ENCODE peak calls at places on chromosomes 12 and 14, in five cellular contexts. One of them, this sample, is unnamed.

GRCh38 chr14:91317381-91318313 is 73.1 kb upstream of the GPR68 start:
- DNase-seq in kidney: peak
- DNase-seq in mucosa of descending colon: peak
- DNase-seq in astrocyte of the spinal cord: no peak
- DNase-seq in right atrium auricular region: peak
- DNase-seq in this sample: peak

GRCh38 chr12:31204995-31205582 is 120.9 kb downstream of the SINHCAF start:
- DNase-seq in kidney: no peak
- DNase-seq in mucosa of descending colon: no peak
- DNase-seq in astrocyte of the spinal cord: peak
- DNase-seq in right atrium auricular region: no peak
- DNase-seq in this sample: peak

GRCh38 chr14:96497586-96497985 is 4.6 kb upstream of the PAPOLA start:
- DNase-seq in kidney: no peak
- DNase-seq in mucosa of descending colon: no peak
- DNase-seq in astrocyte of the spinal cord: no peak
- DNase-seq in right atrium auricular region: no peak
- DNase-seq in this sample: no peak

GRCh38 chr14:81859071-81859470 is 325.4 kb upstream of the SEL1L start:
- DNase-seq in kidney: no peak
- DNase-seq in mucosa of descending colon: no peak
- DNase-seq in astrocyte of the spinal cord: no peak
- DNase-seq in right atrium auricular region: no peak
- DNase-seq in this sample: no peak

GRCh38 chr12:115011703-115012102 is 327.7 kb upstream of the TBX3 start:
- DNase-seq in kidney: no peak
- DNase-seq in mucosa of descending colon: no peak
- DNase-seq in astrocyte of the spinal cord: no peak
- DNase-seq in right atrium auricular region: no peak
- DNase-seq in this sample: no peak

GRCh38 chr12:81294325-81295190 is 216.7 kb downstream of the ACSS3 start:
- DNase-seq in kidney: no peak
- DNase-seq in mucosa of descending colon: no peak
- DNase-seq in astrocyte of the spinal cord: no peak
- DNase-seq in right atrium auricular region: no peak
- DNase-seq in this sample: no peak

GRCh38 chr12:58919271-58920101 is 818 bp downstream of the LRIG3 start:
- DNase-seq in kidney: no peak
- DNase-seq in mucosa of descending colon: peak
- DNase-seq in astrocyte of the spinal cord: peak
- DNase-seq in right atrium auricular region: no peak
- DNase-seq in this sample: peak

GRCh38 chr12:83389237-83389996 is 702.7 kb downstream of the TMTC2 start:
- DNase-seq in kidney: no peak
- DNase-seq in mucosa of descending colon: peak
- DNase-seq in astrocyte of the spinal cord: no peak
- DNase-seq in right atrium auricular region: no peak
- DNase-seq in this sample: no peak

GRCh38 chr12:49901026-49901425 is 2.7 kb downstream of the FAIM2 start:
- DNase-seq in kidney: peak
- DNase-seq in mucosa of descending colon: no peak
- DNase-seq in astrocyte of the spinal cord: no peak
- DNase-seq in right atrium auricular region: no peak
- DNase-seq in this sample: no peak

GRCh38 chr12:132827763-132828703 is 636 bp downstream of the GOLGA3 start:
- DNase-seq in kidney: peak
- DNase-seq in mucosa of descending colon: peak
- DNase-seq in astrocyte of the spinal cord: peak
- DNase-seq in right atrium auricular region: no peak
- DNase-seq in this sample: peak

GRCh38 chr12:102811125-102811737 is 105.8 kb downstream of the PAH start:
- DNase-seq in kidney: no peak
- DNase-seq in mucosa of descending colon: no peak
- DNase-seq in astrocyte of the spinal cord: no peak
- DNase-seq in right atrium auricular region: no peak
- DNase-seq in this sample: no peak

GRCh38 chr14:71408362-71409035 is 501.2 kb downstream of the PCNX1 start:
- DNase-seq in kidney: no peak
- DNase-seq in mucosa of descending colon: no peak
- DNase-seq in astrocyte of the spinal cord: no peak
- DNase-seq in right atrium auricular region: no peak
- DNase-seq in this sample: no peak

GRCh38 chr12:108234155-108234554 is 105.0 kb downstream of the CMKLR1 start:
- DNase-seq in kidney: no peak
- DNase-seq in mucosa of descending colon: no peak
- DNase-seq in astrocyte of the spinal cord: no peak
- DNase-seq in right atrium auricular region: no peak
- DNase-seq in this sample: no peak

GRCh38 chr12:15474766-15475165 is 152.5 kb downstream of the PTPRO start:
- DNase-seq in kidney: no peak
- DNase-seq in mucosa of descending colon: no peak
- DNase-seq in astrocyte of the spinal cord: no peak
- DNase-seq in right atrium auricular region: no peak
- DNase-seq in this sample: no peak

GRCh38 chr14:47179906-47180305 is 495.5 kb downstream of the MDGA2 start:
- DNase-seq in kidney: no peak
- DNase-seq in mucosa of descending colon: no peak
- DNase-seq in astrocyte of the spinal cord: no peak
- DNase-seq in right atrium auricular region: no peak
- DNase-seq in this sample: no peak

GRCh38 chr14:95504135-95505029 is 12.1 kb downstream of the SYNE3 start:
- DNase-seq in kidney: no peak
- DNase-seq in mucosa of descending colon: no peak
- DNase-seq in astrocyte of the spinal cord: peak
- DNase-seq in right atrium auricular region: no peak
- DNase-seq in this sample: no peak

GRCh38 chr14:35403085-35403396 is 1.5 kb downstream of the NFKBIA start:
- DNase-seq in kidney: peak
- DNase-seq in mucosa of descending colon: peak
- DNase-seq in astrocyte of the spinal cord: peak
- DNase-seq in right atrium auricular region: no peak
- DNase-seq in this sample: peak

GRCh38 chr12:89949457-89950195 is 241.0 kb upstream of the ATP2B1 start:
- DNase-seq in kidney: no peak
- DNase-seq in mucosa of descending colon: no peak
- DNase-seq in astrocyte of the spinal cord: peak
- DNase-seq in right atrium auricular region: no peak
- DNase-seq in this sample: peak

GRCh38 chr12:132432721-132433577 is 57.0 kb upstream of the FBRSL1 start:
- DNase-seq in kidney: no peak
- DNase-seq in mucosa of descending colon: no peak
- DNase-seq in astrocyte of the spinal cord: no peak
- DNase-seq in right atrium auricular region: no peak
- DNase-seq in this sample: no peak

GRCh38 chr12:106764738-106765137 is 9.7 kb upstream of the RIC8B start:
- DNase-seq in kidney: no peak
- DNase-seq in mucosa of descending colon: no peak
- DNase-seq in astrocyte of the spinal cord: no peak
- DNase-seq in right atrium auricular region: no peak
- DNase-seq in this sample: peak

GRCh38 chr14:61260939-61261776 is 20.0 kb downstream of the TMEM30B start:
- DNase-seq in kidney: no peak
- DNase-seq in mucosa of descending colon: no peak
- DNase-seq in astrocyte of the spinal cord: peak
- DNase-seq in right atrium auricular region: no peak
- DNase-seq in this sample: peak

GRCh38 chr14:97564334-97564733 is 767.2 kb downstream of the VRK1 start:
- DNase-seq in kidney: no peak
- DNase-seq in mucosa of descending colon: no peak
- DNase-seq in astrocyte of the spinal cord: no peak
- DNase-seq in right atrium auricular region: no peak
- DNase-seq in this sample: no peak

GRCh38 chr12:7091171-7091570 is 1.1 kb downstream of the C1R start:
- DNase-seq in kidney: no peak
- DNase-seq in mucosa of descending colon: no peak
- DNase-seq in astrocyte of the spinal cord: no peak
- DNase-seq in right atrium auricular region: no peak
- DNase-seq in this sample: no peak

GRCh38 chr12:57213763-57214397 is 2.7 kb upstream of the NXPH4 start:
- DNase-seq in kidney: no peak
- DNase-seq in mucosa of descending colon: no peak
- DNase-seq in astrocyte of the spinal cord: no peak
- DNase-seq in right atrium auricular region: no peak
- DNase-seq in this sample: no peak

GRCh38 chr12:39102474-39103209 is 197.3 kb upstream of the CPNE8 start:
- DNase-seq in kidney: no peak
- DNase-seq in mucosa of descending colon: no peak
- DNase-seq in astrocyte of the spinal cord: peak
- DNase-seq in right atrium auricular region: no peak
- DNase-seq in this sample: peak

GRCh38 chr12:132638541-132639408 is 20.2 kb downstream of the P2RX2 start:
- DNase-seq in kidney: no peak
- DNase-seq in mucosa of descending colon: no peak
- DNase-seq in astrocyte of the spinal cord: peak
- DNase-seq in right atrium auricular region: no peak
- DNase-seq in this sample: peak

GRCh38 chr12:27869567-27869966 is 89.5 kb upstream of the MANSC4 start:
- DNase-seq in kidney: no peak
- DNase-seq in mucosa of descending colon: no peak
- DNase-seq in astrocyte of the spinal cord: no peak
- DNase-seq in right atrium auricular region: peak
- DNase-seq in this sample: no peak

GRCh38 chr12:11273449-11273848 is 3.9 kb upstream of the PRB3 start:
- DNase-seq in kidney: no peak
- DNase-seq in mucosa of descending colon: no peak
- DNase-seq in astrocyte of the spinal cord: no peak
- DNase-seq in right atrium auricular region: no peak
- DNase-seq in this sample: peak

DNA sequence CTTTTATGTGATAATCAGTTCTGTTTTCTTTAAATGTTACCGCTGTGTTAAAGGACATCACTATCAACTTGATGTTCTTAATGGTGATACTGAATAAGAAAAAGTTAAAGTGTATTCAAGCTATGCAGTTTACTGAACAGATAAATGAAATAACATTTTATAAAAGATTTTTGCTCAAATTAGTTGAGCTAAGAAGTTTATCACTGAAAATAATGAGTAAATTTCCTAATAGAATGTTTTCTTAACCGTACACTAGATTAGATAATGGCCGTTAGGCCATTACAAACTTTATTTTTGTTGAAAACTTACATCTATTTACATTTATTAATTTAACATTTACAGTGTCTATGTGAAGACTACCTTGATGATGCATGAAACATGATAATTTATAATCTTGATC is 25.0 kb downstream of the ATF7IP start:
- DNase-seq in kidney: no peak
- DNase-seq in mucosa of descending colon: no peak
- DNase-seq in astrocyte of the spinal cord: no peak
- DNase-seq in right atrium auricular region: no peak
- DNase-seq in this sample: no peak
- H3K4me3 ChIP-seq in kidney: peak
- H3K4me3 ChIP-seq in mucosa of descending colon: no peak
- H3K4me3 ChIP-seq in astrocyte of the spinal cord: no peak
- H3K4me3 ChIP-seq in right atrium auricular region: no peak
- H3K4me3 ChIP-seq in this sample: no peak

GRCh38 chr12:2384533-2385328 is 331.9 kb downstream of the CACNA1C start:
- DNase-seq in kidney: no peak
- DNase-seq in mucosa of descending colon: no peak
- DNase-seq in astrocyte of the spinal cord: peak
- DNase-seq in right atrium auricular region: no peak
- DNase-seq in this sample: no peak
- TF ChIP-seq CTCF in kidney: no peak
- TF ChIP-seq CTCF in mucosa of descending colon: no peak
- TF ChIP-seq CTCF in astrocyte of the spinal cord: peak
- TF ChIP-seq CTCF in right atrium auricular region: no peak
- TF ChIP-seq CTCF in this sample: no peak

DNA sequence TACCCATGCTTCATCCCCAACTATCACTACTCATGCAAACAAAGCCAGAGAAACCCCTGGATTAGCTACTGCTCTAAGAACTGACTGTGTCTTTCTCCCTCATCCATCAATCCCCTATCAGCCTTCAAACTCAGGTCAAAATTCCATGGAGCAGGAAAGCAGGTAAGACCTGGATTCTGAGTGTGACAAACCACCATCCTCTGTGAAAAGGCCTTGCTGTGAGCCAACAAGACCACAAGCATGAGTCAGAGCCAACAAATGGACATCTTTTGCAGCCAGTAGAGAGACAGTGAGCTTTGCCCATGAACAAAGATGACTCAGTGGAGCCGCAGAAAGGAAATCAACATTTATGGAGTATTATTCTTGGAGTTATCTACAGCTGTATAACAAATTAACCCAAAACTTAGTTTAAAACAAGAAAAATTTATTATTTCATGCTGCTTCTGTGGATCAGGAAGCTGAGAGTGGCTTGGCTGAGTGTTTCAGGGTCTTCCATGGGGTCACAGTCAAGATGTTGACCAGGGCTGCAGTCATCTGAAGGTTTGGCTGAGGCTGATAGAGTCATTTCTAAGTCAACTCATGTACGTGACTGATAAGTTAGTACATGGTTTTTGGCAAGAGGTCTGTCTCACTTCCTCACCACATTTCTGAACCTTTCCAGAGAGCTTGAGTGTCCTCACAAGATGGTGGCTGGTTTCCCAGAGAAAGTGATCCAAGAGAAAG is 61.1 kb downstream of the PITPNM2 start:
- DNase-seq in kidney: no peak
- DNase-seq in mucosa of descending colon: no peak
- DNase-seq in astrocyte of the spinal cord: peak
- DNase-seq in right atrium auricular region: no peak
- DNase-seq in this sample: peak
- H3K4me3 ChIP-seq in kidney: no peak
- H3K4me3 ChIP-seq in mucosa of descending colon: no peak
- H3K4me3 ChIP-seq in astrocyte of the spinal cord: no peak
- H3K4me3 ChIP-seq in right atrium auricular region: no peak
- H3K4me3 ChIP-seq in this sample: no peak

GRCh38 chr12:48288387-48289268 is 62.1 kb downstream of the ZNF641 start:
- DNase-seq in kidney: no peak
- DNase-seq in mucosa of descending colon: no peak
- DNase-seq in astrocyte of the spinal cord: no peak
- DNase-seq in right atrium auricular region: no peak
- DNase-seq in this sample: peak

GRCh38 chr12:48281811-48282210 is 68.9 kb downstream of the ZNF641 start:
- DNase-seq in kidney: no peak
- DNase-seq in mucosa of descending colon: no peak
- DNase-seq in astrocyte of the spinal cord: no peak
- DNase-seq in right atrium auricular region: no peak
- DNase-seq in this sample: peak

GRCh38 chr12:48291511-48291910 is 59.2 kb downstream of the ZNF641 start:
- DNase-seq in kidney: no peak
- DNase-seq in mucosa of descending colon: no peak
- DNase-seq in astrocyte of the spinal cord: no peak
- DNase-seq in right atrium auricular region: no peak
- DNase-seq in this sample: peak

GRCh38 chr12:48285751-48286650 is 64.7 kb downstream of the ZNF641 start:
- DNase-seq in kidney: no peak
- DNase-seq in mucosa of descending colon: no peak
- DNase-seq in astrocyte of the spinal cord: no peak
- DNase-seq in right atrium auricular region: no peak
- DNase-seq in this sample: no peak

DNA sequence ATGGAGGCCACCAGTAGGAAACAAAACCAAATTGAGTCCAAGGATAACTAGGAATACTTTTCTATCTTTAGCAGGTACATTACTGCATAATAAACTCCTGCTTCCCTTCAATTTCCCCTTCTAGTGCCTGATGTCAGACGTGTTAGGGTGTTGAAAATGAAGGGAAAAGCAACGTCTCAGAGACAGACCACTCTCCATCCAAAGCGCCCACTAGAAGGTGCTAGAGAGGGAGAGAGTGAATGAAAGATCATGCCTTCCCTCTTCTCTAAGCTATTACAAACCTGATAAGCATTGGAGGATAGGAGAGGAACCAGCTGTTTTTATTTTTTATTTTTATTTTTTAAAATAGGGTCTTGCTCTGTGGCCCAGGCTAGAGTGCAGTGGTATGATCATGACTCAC is 64.1 kb downstream of the ZNF641 start:
- DNase-seq in kidney: no peak
- DNase-seq in mucosa of descending colon: no peak
- DNase-seq in astrocyte of the spinal cord: no peak
- DNase-seq in right atrium auricular region: no peak
- DNase-seq in this sample: no peak
- TF ChIP-seq CTCF in kidney: peak
- TF ChIP-seq CTCF in mucosa of descending colon: no peak
- TF ChIP-seq CTCF in astrocyte of the spinal cord: peak
- TF ChIP-seq CTCF in right atrium auricular region: no peak
- TF ChIP-seq CTCF in this sample: peak

This sample was measured in bronchial epithelial cell.